ENCODE peak calls at places on chromosomes 16 and 17, in six cellular contexts. E is C1 segment of cervical spinal cord; L is fibroblast of the conjunctiva; R is activated CD4-positive, alpha-beta T cell treated with anti-CD3 and anti-CD28 coated beads for 48 hours; J is mammary epithelial cell; N is activated naive CD8-positive, alpha-beta T cell treated with anti-CD3 and anti-CD28 coated beads, Interleukin-2, amount 50 U/mL, for 24 hours. F is an unnamed sample.

GRCh38 chr16:19781196-19781595 is 63.1 kb downstream of the IQCK start:
- DNase-seq in E (no peak), L (peak), R (no peak), J (no peak), N (no peak), F (no peak)

GRCh38 chr17:20122236-20122879 is 113.2 kb downstream of the SPECC1 start:
- DNase-seq in E (peak), L (no peak), R (no peak), J (no peak), N (no peak), F (no peak)

GRCh38 chr17:62704381-62704971 is 77.0 kb downstream of the MRC2 start:
- DNase-seq in E (peak), L (no peak), R (no peak), J (peak), N (no peak), F (peak)

GRCh38 chr17:82201498-82201910 is 11.1 kb downstream of the CCDC57 start:
- DNase-seq in E (no peak), L (no peak), R (peak), J (no peak), N (no peak), F (no peak)

GRCh38 chr16:81455720-81456494 is 11.3 kb downstream of the CMIP start:
- DNase-seq in E (no peak), L (no peak), R (no peak), J (no peak), N (no peak), F (no peak)

GRCh38 chr16:89103156-89103555 is 9.5 kb downstream of the ACSF3 start:
- DNase-seq in E (no peak), L (no peak), R (no peak), J (no peak), N (no peak), F (no peak)

GRCh38 chr17:42459983-42460300 is 1.3 kb downstream of the ATP6V0A1 start:
- DNase-seq in E (no peak), L (no peak), R (no peak), J (peak), N (no peak), F (no peak)

GRCh38 chr16:58021661-58022551 is 3.6 kb upstream of the MMP15 start:
- DNase-seq in E (no peak), L (no peak), R (no peak), J (peak), N (no peak), F (no peak)

GRCh38 chr17:3845754-3846738 is at the start of gene NCBP3:
- DNase-seq in E (peak), L (peak), R (peak), J (peak), N (peak), F (peak)

GRCh38 chr16:72974142-72974769 is 73.7 kb downstream of the ZFHX3 start:
- DNase-seq in E (no peak), L (no peak), R (no peak), J (no peak), N (no peak), F (no peak)

GRCh38 chr17:76911299-76912007 is 43.2 kb downstream of the MGAT5B start:
- DNase-seq in E (no peak), L (no peak), R (no peak), J (no peak), N (no peak), F (no peak)

GRCh38 chr17:11986179-11986938 is 10.9 kb downstream of the ZNF18 start:
- DNase-seq in E (no peak), L (no peak), R (no peak), J (no peak), N (no peak), F (no peak)

GRCh38 chr17:75834279-75834920 is 9.8 kb downstream of the UNC13D start:
- DNase-seq in E (no peak), L (no peak), R (no peak), J (no peak), N (no peak), F (no peak)

GRCh38 chr17:77420804-77421634 is 280.2 kb downstream of the SEC14L1 start:
- DNase-seq in E (no peak), L (peak), R (peak), J (peak), N (peak), F (no peak)

GRCh38 chr17:304461-304860 is 48.1 kb downstream of the RPH3AL start:
- DNase-seq in E (no peak), L (no peak), R (no peak), J (no peak), N (no peak), F (no peak)

GRCh38 chr16:58331024-58331707 is 36.3 kb upstream of the PRSS54 start:
- DNase-seq in E (no peak), L (no peak), R (no peak), J (no peak), N (no peak), F (no peak)

GRCh38 chr16:80015566-80015965 is 415.0 kb upstream of the MAF start:
- DNase-seq in E (no peak), L (no peak), R (no peak), J (peak), N (no peak), F (no peak)

GRCh38 chr17:39709998-39710964 is 10.4 kb downstream of the ERBB2 start:
- DNase-seq in E (no peak), L (no peak), R (no peak), J (no peak), N (no peak), F (no peak)

F was measured in right atrium auricular region.